ENCODE peak calls at places on chromosome 15, in six cellular contexts. One of them, this sample, is unnamed.

GRCh38 chr15:68842958-68843357 is 22.3 kb upstream of the ANP32A start:
- DNase-seq in GM12878: no peak
- DNase-seq in tibial artery: no peak
- DNase-seq in WERI-Rb-1: no peak
- DNase-seq in stomach: no peak
- DNase-seq in uterus: no peak
- DNase-seq in this sample: no peak

GRCh38 chr15:85035980-85036379 is 54.3 kb downstream of the PDE8A start:
- DNase-seq in GM12878: no peak
- DNase-seq in tibial artery: no peak
- DNase-seq in WERI-Rb-1: no peak
- DNase-seq in stomach: no peak
- DNase-seq in uterus: no peak
- DNase-seq in this sample: no peak

GRCh38 chr15:99154271-99154670 is 49.4 kb downstream of the SYNM start:
- DNase-seq in GM12878: no peak
- DNase-seq in tibial artery: no peak
- DNase-seq in WERI-Rb-1: no peak
- DNase-seq in stomach: no peak
- DNase-seq in uterus: no peak
- DNase-seq in this sample: no peak

GRCh38 chr15:56929389-56929788 is 10.9 kb downstream of the TCF12 start:
- DNase-seq in GM12878: no peak
- DNase-seq in tibial artery: no peak
- DNase-seq in WERI-Rb-1: no peak
- DNase-seq in stomach: no peak
- DNase-seq in uterus: no peak
- DNase-seq in this sample: no peak

GRCh38 chr15:67444100-67444499 is 76.8 kb upstream of the C15orf61 start:
- DNase-seq in GM12878: no peak
- DNase-seq in tibial artery: no peak
- DNase-seq in WERI-Rb-1: no peak
- DNase-seq in stomach: no peak
- DNase-seq in uterus: no peak
- DNase-seq in this sample: no peak

GRCh38 chr15:59178151-59178705 is 28.4 kb upstream of the LDHAL6B start:
- DNase-seq in GM12878: no peak
- DNase-seq in tibial artery: no peak
- DNase-seq in WERI-Rb-1: no peak
- DNase-seq in stomach: no peak
- DNase-seq in uterus: no peak
- DNase-seq in this sample: no peak

GRCh38 chr15:38842991-38843610 is 278.5 kb upstream of the RASGRP1 start:
- DNase-seq in GM12878: no peak
- DNase-seq in tibial artery: no peak
- DNase-seq in WERI-Rb-1: no peak
- DNase-seq in stomach: no peak
- DNase-seq in uterus: no peak
- DNase-seq in this sample: no peak

GRCh38 chr15:32743411-32744145 is 25.8 kb downstream of the GREM1 start:
- DNase-seq in GM12878: no peak
- DNase-seq in tibial artery: no peak
- DNase-seq in WERI-Rb-1: no peak
- DNase-seq in stomach: no peak
- DNase-seq in uterus: no peak
- DNase-seq in this sample: no peak

GRCh38 chr15:31434418-31435255 is 108.0 kb downstream of the KLF13 start:
- DNase-seq in GM12878: peak
- DNase-seq in tibial artery: no peak
- DNase-seq in WERI-Rb-1: no peak
- DNase-seq in stomach: peak
- DNase-seq in uterus: peak
- DNase-seq in this sample: peak

GRCh38 chr15:71114066-71114680 is 1.1 kb upstream of the THSD4 start:
- DNase-seq in GM12878: no peak
- DNase-seq in tibial artery: no peak
- DNase-seq in WERI-Rb-1: no peak
- DNase-seq in stomach: no peak
- DNase-seq in uterus: no peak
- DNase-seq in this sample: no peak

GRCh38 chr15:25179673-25180511 is 225.1 kb downstream of the SNRPN start:
- DNase-seq in GM12878: no peak
- DNase-seq in tibial artery: peak
- DNase-seq in WERI-Rb-1: no peak
- DNase-seq in stomach: peak
- DNase-seq in uterus: peak
- DNase-seq in this sample: no peak

GRCh38 chr15:68783226-68784054 is 37.3 kb downstream of the ANP32A start:
- DNase-seq in GM12878: no peak
- DNase-seq in tibial artery: peak
- DNase-seq in WERI-Rb-1: peak
- DNase-seq in stomach: peak
- DNase-seq in uterus: no peak
- DNase-seq in this sample: no peak

GRCh38 chr15:61951949-61952348 is 108.3 kb downstream of the VPS13C start:
- DNase-seq in GM12878: no peak
- DNase-seq in tibial artery: no peak
- DNase-seq in WERI-Rb-1: no peak
- DNase-seq in stomach: peak
- DNase-seq in uterus: no peak
- DNase-seq in this sample: no peak

GRCh38 chr15:81008312-81008711 is 7.6 kb downstream of the TLNRD1 start:
- DNase-seq in GM12878: no peak
- DNase-seq in tibial artery: no peak
- DNase-seq in WERI-Rb-1: no peak
- DNase-seq in stomach: no peak
- DNase-seq in uterus: no peak
- DNase-seq in this sample: no peak

GRCh38 chr15:66065325-66065724 is 188.2 kb downstream of the MEGF11 start:
- DNase-seq in GM12878: no peak
- DNase-seq in tibial artery: no peak
- DNase-seq in WERI-Rb-1: no peak
- DNase-seq in stomach: no peak
- DNase-seq in uterus: no peak
- DNase-seq in this sample: no peak

GRCh38 chr15:39573844-39574243 is 7.0 kb upstream of the THBS1 start:
- DNase-seq in GM12878: no peak
- DNase-seq in tibial artery: no peak
- DNase-seq in WERI-Rb-1: no peak
- DNase-seq in stomach: no peak
- DNase-seq in uterus: no peak
- DNase-seq in this sample: no peak

GRCh38 chr15:90104551-90104950 is 2.3 kb upstream of the IDH2 start:
- DNase-seq in GM12878: no peak
- DNase-seq in tibial artery: peak
- DNase-seq in WERI-Rb-1: no peak
- DNase-seq in stomach: peak
- DNase-seq in uterus: no peak
- DNase-seq in this sample: no peak

GRCh38 chr15:49137861-49138260 is 17.5 kb downstream of the COPS2 start:
- DNase-seq in GM12878: no peak
- DNase-seq in tibial artery: no peak
- DNase-seq in WERI-Rb-1: no peak
- DNase-seq in stomach: no peak
- DNase-seq in uterus: no peak
- DNase-seq in this sample: no peak

GRCh38 chr15:101042320-101042719 is 123.2 kb downstream of the LRRK1 start:
- DNase-seq in GM12878: no peak
- DNase-seq in tibial artery: peak
- DNase-seq in WERI-Rb-1: peak
- DNase-seq in stomach: peak
- DNase-seq in uterus: peak
- DNase-seq in this sample: no peak

GRCh38 chr15:23854535-23855252 is 167.6 kb upstream of the NDN start:
- DNase-seq in GM12878: no peak
- DNase-seq in tibial artery: no peak
- DNase-seq in WERI-Rb-1: peak
- DNase-seq in stomach: no peak
- DNase-seq in uterus: no peak
- DNase-seq in this sample: no peak

GRCh38 chr15:47792231-47792630 is 74.9 kb downstream of the SEMA6D start:
- DNase-seq in GM12878: no peak
- DNase-seq in tibial artery: no peak
- DNase-seq in WERI-Rb-1: no peak
- DNase-seq in stomach: no peak
- DNase-seq in uterus: no peak
- DNase-seq in this sample: no peak

GRCh38 chr15:80512729-80513670 is 108.8 kb downstream of the ARNT2 start:
- DNase-seq in GM12878: no peak
- DNase-seq in tibial artery: no peak
- DNase-seq in WERI-Rb-1: peak
- DNase-seq in stomach: no peak
- DNase-seq in uterus: no peak
- DNase-seq in this sample: no peak

GRCh38 chr15:81752149-81752942 is 293.5 kb downstream of the MEX3B start:
- DNase-seq in GM12878: no peak
- DNase-seq in tibial artery: peak
- DNase-seq in WERI-Rb-1: peak
- DNase-seq in stomach: peak
- DNase-seq in uterus: peak
- DNase-seq in this sample: no peak

GRCh38 chr15:59236394-59236793 is 29.8 kb downstream of the LDHAL6B start:
- DNase-seq in GM12878: no peak
- DNase-seq in tibial artery: no peak
- DNase-seq in WERI-Rb-1: no peak
- DNase-seq in stomach: no peak
- DNase-seq in uterus: no peak
- DNase-seq in this sample: no peak

GRCh38 chr15:27482344-27482743 is 511.4 kb downstream of the GABRG3 start:
- DNase-seq in GM12878: no peak
- DNase-seq in tibial artery: no peak
- DNase-seq in WERI-Rb-1: no peak
- DNase-seq in stomach: no peak
- DNase-seq in uterus: no peak
- DNase-seq in this sample: no peak

GRCh38 chr15:33068007-33068441 is 126.5 kb downstream of the FMN1 start:
- DNase-seq in GM12878: no peak
- DNase-seq in tibial artery: peak
- DNase-seq in WERI-Rb-1: no peak
- DNase-seq in stomach: peak
- DNase-seq in uterus: no peak
- DNase-seq in this sample: no peak

GRCh38 chr15:69853572-69853971 is 244.1 kb downstream of the TLE3 start:
- DNase-seq in GM12878: no peak
- DNase-seq in tibial artery: no peak
- DNase-seq in WERI-Rb-1: peak
- DNase-seq in stomach: no peak
- DNase-seq in uterus: no peak
- DNase-seq in this sample: no peak

GRCh38 chr15:44299997-44300396 is 11.5 kb downstream of the GOLM2 start:
- DNase-seq in GM12878: no peak
- DNase-seq in tibial artery: no peak
- DNase-seq in WERI-Rb-1: no peak
- DNase-seq in stomach: no peak
- DNase-seq in uterus: no peak
- DNase-seq in this sample: no peak

DNA sequence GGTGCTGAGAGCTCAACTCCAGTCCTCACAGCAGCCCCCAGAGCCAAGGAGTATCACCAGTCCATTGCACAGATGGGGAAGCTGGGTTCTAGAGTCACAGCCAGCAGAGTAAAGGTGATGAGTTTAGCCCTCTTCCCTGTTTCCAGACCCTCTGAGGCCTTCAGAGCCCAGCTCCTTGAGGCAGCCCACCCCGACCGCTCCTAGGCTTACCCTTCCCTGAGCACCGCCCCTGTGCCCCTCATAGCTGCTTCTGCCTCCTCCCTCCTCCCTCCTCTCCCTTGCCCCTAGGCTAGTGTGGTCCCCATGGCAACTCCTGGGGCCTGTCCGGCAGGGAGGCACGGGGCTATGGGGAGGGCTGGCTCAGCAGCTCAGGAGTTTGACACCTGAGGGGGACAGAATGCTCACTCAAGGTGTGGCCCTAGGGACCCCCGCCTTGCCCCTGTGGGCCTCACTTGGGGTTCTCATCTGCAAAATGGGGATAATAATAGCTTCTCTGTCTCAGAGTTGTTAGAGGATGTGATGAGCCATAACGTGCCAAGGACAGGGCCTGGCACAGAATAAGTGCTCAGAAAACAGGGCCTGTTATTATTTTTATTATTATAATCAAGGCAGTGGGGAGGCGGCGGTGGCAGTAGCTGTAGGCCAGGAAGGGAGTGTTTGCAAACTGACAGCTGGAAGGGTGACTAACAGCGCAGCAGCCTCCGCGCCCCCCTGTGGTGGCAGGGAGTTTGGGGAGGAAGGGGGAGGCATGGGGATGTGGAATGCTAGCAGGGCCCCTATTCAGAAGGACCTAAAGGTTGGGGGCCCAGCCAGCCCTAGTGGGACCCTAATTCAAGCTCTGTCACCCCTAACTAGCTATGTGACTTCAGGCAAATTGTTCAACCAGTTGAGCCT is 11.5 kb downstream of the CSK start:
- DNase-seq in GM12878: no peak
- DNase-seq in tibial artery: no peak
- DNase-seq in WERI-Rb-1: no peak
- DNase-seq in stomach: no peak
- DNase-seq in uterus: no peak
- DNase-seq in this sample: no peak
- TF ChIP-seq CTCF in GM12878: peak
- TF ChIP-seq CTCF in tibial artery: no peak
- TF ChIP-seq CTCF in WERI-Rb-1: no peak
- TF ChIP-seq CTCF in stomach: no peak
- TF ChIP-seq CTCF in uterus: no peak
- TF ChIP-seq CTCF in this sample: peak

GRCh38 chr15:43127752-43128151 is 5.6 kb upstream of the TMEM62 start:
- DNase-seq in GM12878: no peak
- DNase-seq in tibial artery: no peak
- DNase-seq in WERI-Rb-1: no peak
- DNase-seq in stomach: no peak
- DNase-seq in uterus: no peak
- DNase-seq in this sample: no peak
- H3K4me3 ChIP-seq in GM12878: no peak
- H3K4me3 ChIP-seq in tibial artery: no peak
- H3K4me3 ChIP-seq in WERI-Rb-1: no peak
- H3K4me3 ChIP-seq in stomach: no peak
- H3K4me3 ChIP-seq in uterus: no peak
- H3K4me3 ChIP-seq in this sample: no peak

DNA sequence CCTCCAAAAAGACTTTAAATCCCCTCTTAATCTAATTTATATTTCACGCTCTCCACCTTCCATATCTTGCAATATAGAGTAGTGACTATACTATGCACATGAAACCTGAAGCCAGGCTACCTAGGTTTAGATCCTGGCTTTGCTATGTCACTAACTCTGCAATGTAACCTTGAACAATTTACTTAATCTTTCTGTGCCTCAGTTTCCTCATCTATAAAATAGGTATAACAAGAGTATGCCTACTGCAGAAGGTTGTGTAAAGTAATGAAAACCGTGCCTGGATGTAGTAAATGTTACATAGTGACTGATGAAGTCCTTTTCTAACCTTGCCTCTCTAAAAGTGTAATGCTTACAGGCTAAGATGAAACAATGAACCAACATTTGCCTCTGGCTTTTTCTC is 18.5 kb downstream of the HERC1 start:
- DNase-seq in GM12878: no peak
- DNase-seq in tibial artery: no peak
- DNase-seq in WERI-Rb-1: no peak
- DNase-seq in stomach: no peak
- DNase-seq in uterus: no peak
- DNase-seq in this sample: no peak
- TF ChIP-seq CTCF in GM12878: no peak
- TF ChIP-seq CTCF in tibial artery: no peak
- TF ChIP-seq CTCF in WERI-Rb-1: no peak
- TF ChIP-seq CTCF in stomach: no peak
- TF ChIP-seq CTCF in uterus: no peak
- TF ChIP-seq CTCF in this sample: no peak

GRCh38 chr15:36594556-36595090 is 15.2 kb downstream of the CDIN1 start:
- DNase-seq in GM12878: no peak
- DNase-seq in tibial artery: no peak
- DNase-seq in WERI-Rb-1: no peak
- DNase-seq in stomach: no peak
- DNase-seq in uterus: no peak
- DNase-seq in this sample: no peak
- H3K4me3 ChIP-seq in GM12878: no peak
- H3K4me3 ChIP-seq in tibial artery: no peak
- H3K4me3 ChIP-seq in WERI-Rb-1: no peak
- H3K4me3 ChIP-seq in stomach: no peak
- H3K4me3 ChIP-seq in uterus: no peak
- H3K4me3 ChIP-seq in this sample: no peak

This sample was measured in GM12864.